ENCODE peak calls at places on chromosomes 5 and 9, in eight cellular contexts. F is brain microvascular endothelial cell, K is tibial artery, T is Panc1, X is DND-41, R is GM23248, B is upper lobe of right lung, G is prostate gland. Q is an unnamed sample.

GRCh38 chr5:88248094-88248493 is 20.6 kb downstream of the TMEM161B start:
- DNase-seq in F (no peak), T (no peak), R (no peak), K (no peak), G (no peak), B (no peak), X (no peak), Q (no peak)

GRCh38 chr9:125649315-125649714 is 57.7 kb downstream of the MAPKAP1 start:
- DNase-seq in X (no peak), B (no peak), K (no peak), G (no peak), T (no peak), R (peak), F (peak), Q (no peak)

GRCh38 chr9:115350548-115350947 is 232.6 kb upstream of the TNC start:
- DNase-seq in G (no peak), F (no peak), T (no peak), K (no peak), X (no peak), B (no peak), R (peak), Q (no peak)

GRCh38 chr5:14040542-14040941 is 96.1 kb upstream of the DNAH5 start:
- DNase-seq in F (no peak), K (no peak), X (no peak), R (peak), G (no peak), B (no peak), T (no peak), Q (no peak)

GRCh38 chr9:16092627-16093091 is 539.8 kb downstream of the CCDC171 start:
- DNase-seq in T (no peak), K (no peak), R (no peak), G (no peak), X (peak), B (no peak), F (no peak), Q (no peak)

GRCh38 chr5:392431-392988 is 50.5 kb upstream of the EXOC3 start:
- DNase-seq in F (no peak), K (peak), R (peak), T (no peak), G (no peak), B (peak), X (peak), Q (no peak)

GRCh38 chr9:70952131-70952727 is 169.2 kb downstream of the TRPM3 start:
- DNase-seq in X (no peak), B (no peak), F (no peak), R (no peak), G (no peak), T (no peak), K (no peak), Q (no peak)

GRCh38 chr9:15469406-15469805 is 41.4 kb downstream of the PSIP1 start:
- DNase-seq in K (no peak), F (peak), B (no peak), T (no peak), G (no peak), X (no peak), R (no peak), Q (no peak)

GRCh38 chr5:138948391-138949222 is 73.5 kb upstream of the LRRTM2 start:
- DNase-seq in R (no peak), K (peak), B (no peak), T (no peak), X (no peak), F (no peak), G (no peak), Q (no peak)

GRCh38 chr5:124701873-124702272 is 44.6 kb downstream of the ZNF608 start:
- DNase-seq in F (no peak), R (no peak), K (no peak), B (no peak), T (no peak), X (no peak), G (no peak), Q (no peak)

GRCh38 chr5:61618577-61618976 is 286.5 kb downstream of the ZSWIM6 start:
- DNase-seq in R (no peak), G (no peak), B (no peak), F (no peak), T (no peak), X (no peak), K (no peak), Q (no peak)

GRCh38 chr5:100148239-100148638 is 386.9 kb upstream of the FAM174A start:
- DNase-seq in F (no peak), T (no peak), B (no peak), X (no peak), G (no peak), K (no peak), R (no peak), Q (no peak)

GRCh38 chr9:72205513-72205912 is 56.3 kb downstream of the GDA start:
- DNase-seq in K (no peak), B (no peak), T (no peak), F (no peak), X (no peak), G (no peak), R (no peak), Q (no peak)

GRCh38 chr9:29966247-29966646 is 2393.0 kb upstream of the C9orf72 start:
- DNase-seq in F (peak), X (no peak), R (no peak), G (no peak), T (no peak), K (no peak), B (no peak), Q (no peak)

GRCh38 chr9:10130061-10130675 is 482.6 kb downstream of the PTPRD start:
- DNase-seq in K (no peak), G (no peak), F (no peak), T (no peak), X (no peak), B (no peak), R (peak), Q (no peak)

GRCh38 chr5:66498791-66499207 is 97.4 kb upstream of the MAST4 start:
- DNase-seq in T (no peak), B (no peak), K (no peak), R (peak), G (no peak), X (no peak), F (peak), Q (peak)

GRCh38 chr5:139982157-139982974 is 60.7 kb downstream of the NRG2 start:
- DNase-seq in R (peak), X (no peak), T (no peak), G (no peak), F (no peak), B (no peak), K (no peak), Q (peak)

GRCh38 chr5:95759005-95759404 is 27.9 kb downstream of the RHOBTB3 start:
- DNase-seq in F (no peak), K (no peak), B (no peak), R (no peak), X (no peak), T (no peak), G (no peak), Q (no peak)

GRCh38 chr5:1176473-1177391 is 24.7 kb upstream of the SLC6A19 start:
- DNase-seq in K (no peak), X (no peak), G (no peak), B (no peak), T (no peak), F (no peak), R (no peak), Q (peak)

GRCh38 chr9:19375536-19375935 is 4.5 kb downstream of the RPS6 start:
- DNase-seq in F (no peak), G (no peak), K (no peak), T (no peak), X (no peak), B (no peak), R (peak), Q (no peak)

GRCh38 chr9:124290743-124291554 is 33.2 kb downstream of the NEK6 start:
- DNase-seq in B (no peak), R (no peak), F (no peak), T (no peak), X (no peak), G (no peak), K (no peak), Q (no peak)

GRCh38 chr5:14156611-14157493 is 13.7 kb downstream of the TRIO start:
- DNase-seq in B (no peak), K (no peak), T (peak), F (peak), X (no peak), R (peak), G (no peak), Q (no peak)

GRCh38 chr5:172113036-172113435 is 75.0 kb downstream of the STK10 start:
- DNase-seq in F (peak), X (peak), K (no peak), B (no peak), R (no peak), T (no peak), G (no peak), Q (no peak)

GRCh38 chr5:172110921-172111873 is 76.8 kb downstream of the STK10 start:
- DNase-seq in F (peak), K (no peak), T (no peak), B (peak), G (no peak), R (peak), X (peak), Q (no peak)

GRCh38 chr5:172107606-172108005 is 80.4 kb downstream of the STK10 start:
- DNase-seq in B (no peak), K (no peak), T (no peak), G (no peak), R (peak), F (peak), X (no peak), Q (no peak)

GRCh38 chr5:172109749-172110148 is 78.3 kb downstream of the STK10 start:
- DNase-seq in T (no peak), F (no peak), B (no peak), G (no peak), X (no peak), K (no peak), R (no peak), Q (no peak)

DNA sequence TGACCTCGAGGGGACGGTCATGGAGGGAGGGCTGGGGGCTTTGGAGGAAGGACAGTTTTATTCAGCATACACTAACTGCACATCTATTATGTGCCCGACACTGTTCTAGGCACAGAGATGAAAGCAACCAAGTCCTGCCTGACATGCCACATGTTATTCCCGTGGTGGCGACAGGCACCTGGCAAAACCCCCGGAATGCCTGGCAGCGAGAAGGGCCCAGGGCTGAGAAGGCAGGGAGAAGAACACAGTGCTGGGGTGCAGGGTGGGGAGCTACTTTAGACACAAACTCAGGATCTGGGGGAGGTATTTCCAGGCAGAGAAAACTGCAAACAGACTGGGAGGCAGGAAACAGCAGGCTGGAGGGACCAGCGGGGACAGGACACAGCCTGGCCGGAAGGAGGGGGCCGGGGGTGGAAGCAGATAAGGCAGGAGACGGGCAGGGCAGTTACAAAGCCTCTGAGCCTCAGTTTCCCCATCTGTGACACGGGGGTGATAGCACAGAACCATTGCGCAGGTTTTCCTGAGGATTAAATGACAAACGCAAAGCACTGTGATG is 77.7 kb downstream of the STK10 start:
- DNase-seq in T (no peak), K (no peak), R (no peak), G (no peak), B (no peak), X (no peak), F (no peak), Q (no peak)
- H3K4me3 ChIP-seq in T (no peak), K (no peak), R (no peak), G (no peak), B (no peak), X (no peak), F (no peak), Q (no peak)

GRCh38 chr9:37290366-37290765 is 132.1 kb upstream of the GRHPR start:
- DNase-seq in R (no peak), G (no peak), T (no peak), F (no peak), X (no peak), K (no peak), B (no peak), Q (no peak)

GRCh38 chr9:37293664-37294524 is 128.6 kb upstream of the GRHPR start:
- DNase-seq in K (no peak), R (peak), X (peak), G (no peak), F (no peak), B (no peak), T (no peak), Q (no peak)

GRCh38 chr9:37295178-37295577 is 127.3 kb upstream of the GRHPR start:
- DNase-seq in T (no peak), R (no peak), G (no peak), F (no peak), B (no peak), K (no peak), X (no peak), Q (no peak)

GRCh38 chr9:37290881-37291485 is 131.5 kb upstream of the GRHPR start:
- DNase-seq in R (peak), F (peak), B (no peak), K (no peak), X (no peak), G (no peak), T (peak), Q (no peak)

DNA sequence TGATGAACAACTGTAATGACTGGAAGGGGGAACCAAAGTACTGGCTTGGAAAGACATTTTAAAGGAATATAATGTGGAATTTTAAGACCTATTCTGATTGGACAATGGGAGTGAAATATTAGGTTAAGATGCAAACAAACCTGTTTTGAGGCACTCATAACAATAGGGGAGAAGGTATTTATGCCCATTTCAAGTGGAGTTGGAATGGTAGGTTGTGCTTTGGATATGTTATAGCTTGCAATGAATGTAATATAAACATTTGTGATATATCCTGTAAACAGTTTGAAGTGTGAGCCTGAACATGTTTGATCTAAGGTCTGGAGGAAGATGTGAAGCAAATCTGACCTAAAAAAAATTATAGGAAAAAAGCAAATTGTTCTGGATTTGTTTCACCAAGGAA is 129.6 kb upstream of the GRHPR start:
- DNase-seq in K (no peak), F (no peak), B (no peak), R (no peak), T (no peak), X (no peak), G (no peak), Q (no peak)
- H3K27ac ChIP-seq in K (no peak), F (no peak), B (no peak), R (no peak), T (no peak), X (peak), G (no peak), Q (no peak)

DNA sequence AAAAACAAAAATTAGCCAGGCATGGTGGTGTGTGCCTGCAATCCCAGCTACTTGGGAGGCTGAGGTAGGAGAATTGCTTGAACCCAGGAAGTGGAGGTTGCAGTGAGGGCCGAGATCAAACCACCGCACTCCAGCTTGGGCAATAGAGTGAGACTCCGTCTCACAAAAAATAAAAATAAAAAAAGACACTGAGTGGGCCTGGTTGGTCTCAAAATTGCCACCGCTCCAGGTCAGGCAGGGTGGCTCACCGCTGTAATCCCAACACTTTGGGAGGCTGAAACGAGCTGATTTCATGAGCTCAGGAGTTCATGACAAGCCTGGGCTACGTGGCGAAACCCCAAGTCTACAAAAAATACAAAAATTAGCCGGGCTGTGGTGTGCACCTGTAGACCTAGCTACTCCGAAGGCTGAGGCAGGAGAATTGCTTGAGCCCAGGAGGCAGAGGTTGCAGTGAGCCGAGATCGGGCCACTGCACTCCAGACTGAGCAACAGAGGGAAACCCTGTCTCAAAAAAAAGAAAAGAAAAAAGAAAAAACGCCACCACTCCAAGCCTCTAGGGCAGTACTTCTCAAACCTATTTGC is 1.8 kb downstream of the STK10 start:
- DNase-seq in T (no peak), X (no peak), G (no peak), F (no peak), K (no peak), B (no peak), R (no peak), Q (no peak)
- H3K4me3 ChIP-seq in T (peak), X (no peak), G (no peak), F (peak), K (peak), B (peak), R (peak), Q (no peak)

DNA sequence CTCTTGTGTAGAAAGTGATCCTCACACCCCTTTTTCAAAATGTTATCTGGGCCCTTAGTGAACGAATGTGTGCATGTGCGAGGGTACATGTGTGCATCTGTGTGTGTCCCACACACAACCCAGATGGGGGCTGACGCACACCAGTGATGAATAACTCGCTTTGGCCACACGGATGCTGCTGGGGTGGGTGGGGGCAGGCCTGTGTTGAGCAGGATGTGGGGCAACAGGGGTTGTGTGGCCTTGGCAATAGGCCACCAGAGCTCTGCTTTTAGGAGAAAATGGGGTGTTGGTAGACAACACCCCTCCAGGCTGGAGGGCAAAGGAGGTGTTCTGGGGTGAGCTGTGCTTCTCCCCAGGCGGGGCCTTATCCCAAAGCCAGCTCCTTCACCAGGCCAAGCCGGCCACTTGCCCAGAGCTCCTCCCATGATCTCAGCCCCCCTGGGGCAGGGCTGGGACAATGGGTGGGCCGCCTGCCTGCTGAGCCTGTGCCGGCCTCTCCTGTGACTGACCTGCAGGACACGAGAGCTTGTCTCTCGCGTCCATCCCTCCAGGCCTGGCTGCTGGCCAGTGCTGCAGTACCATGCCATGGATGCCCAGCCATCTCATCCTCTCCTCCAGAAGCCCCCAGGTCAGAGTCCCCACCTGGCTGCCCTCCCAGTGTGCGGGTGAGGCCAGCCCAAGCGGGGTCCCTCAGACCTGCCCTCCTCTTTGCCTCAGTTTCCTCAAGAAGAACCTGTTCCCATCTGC is 1.7 kb downstream of the DBN1 start:
- DNase-seq in R (peak), K (peak), X (no peak), F (peak), G (no peak), B (peak), T (no peak), Q (no peak)
- H3K27ac ChIP-seq in R (peak), K (peak), X (peak), F (peak), G (no peak), B (no peak), T (peak), Q (peak)

DNA sequence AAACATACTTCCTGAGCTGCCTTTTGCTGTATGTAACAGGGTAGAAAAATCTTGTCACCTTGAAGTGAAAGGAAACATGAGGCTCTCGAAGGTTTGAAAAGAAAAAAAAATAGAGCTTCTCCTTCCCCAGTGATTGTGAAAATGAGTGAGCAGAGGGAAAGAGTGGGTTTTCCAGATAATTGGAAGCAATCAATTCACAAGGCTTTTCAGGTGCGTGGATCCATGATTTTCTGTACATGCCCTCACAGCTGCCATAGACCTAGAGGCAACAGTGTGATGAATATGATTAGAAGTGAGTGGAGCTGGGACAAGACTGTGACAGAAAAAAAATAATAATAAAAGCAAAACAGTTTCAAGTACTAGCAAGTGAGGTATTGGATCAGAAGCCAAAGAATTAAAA is 1422.5 kb upstream of the CDH6 start:
- DNase-seq in F (no peak), G (no peak), T (no peak), B (no peak), X (no peak), R (no peak), K (no peak), Q (no peak)
- H3K4me3 ChIP-seq in F (no peak), G (no peak), T (no peak), B (no peak), X (no peak), R (no peak), K (no peak), Q (no peak)

GRCh38 chr5:37116359-37116758 is 132.8 kb downstream of the CPLANE1 start:
- DNase-seq in G (no peak), T (no peak), B (no peak), F (no peak), X (no peak), K (no peak), R (no peak), Q (no peak)

GRCh38 chr5:37109338-37109737 is 139.8 kb downstream of the CPLANE1 start:
- DNase-seq in K (no peak), T (no peak), X (no peak), R (no peak), F (no peak), B (no peak), G (no peak), Q (no peak)

GRCh38 chr5:37110128-37110527 is 139.0 kb downstream of the CPLANE1 start:
- DNase-seq in G (no peak), F (no peak), B (no peak), R (no peak), K (no peak), T (no peak), X (no peak), Q (no peak)

GRCh38 chr5:37111426-37112382 is 137.5 kb downstream of the CPLANE1 start:
- DNase-seq in X (peak), R (no peak), G (no peak), B (no peak), K (no peak), F (no peak), T (no peak), Q (no peak)

DNA sequence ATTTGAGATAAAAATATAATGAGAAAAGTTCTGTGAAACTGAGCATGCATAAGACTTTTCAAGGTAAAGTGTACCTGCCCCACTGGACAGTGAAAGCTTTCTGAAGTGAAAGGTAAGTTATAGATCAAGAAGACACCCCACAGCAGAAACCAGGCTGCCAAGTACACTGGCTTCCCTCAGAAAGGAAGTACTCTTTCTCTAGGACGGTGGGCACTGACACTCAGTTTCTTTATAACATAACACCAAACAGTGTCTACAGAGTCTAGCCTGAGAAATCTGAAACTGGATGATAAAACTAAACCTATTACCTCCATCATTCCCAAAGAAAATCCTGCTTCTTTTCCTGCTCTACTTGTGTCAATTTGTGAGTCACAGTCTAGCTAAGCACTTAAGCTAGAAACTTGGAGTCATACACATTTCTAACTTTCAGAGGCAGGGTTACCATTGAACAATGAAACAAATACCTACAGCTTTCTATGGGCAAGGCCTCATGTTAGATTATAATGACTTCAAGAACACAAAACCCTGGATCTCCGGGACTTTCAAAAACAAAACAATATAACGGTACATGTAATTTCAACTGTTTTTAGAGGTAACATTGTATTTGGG is 136.7 kb downstream of the CPLANE1 start:
- DNase-seq in R (no peak), X (peak), T (no peak), B (no peak), G (no peak), K (no peak), F (no peak), Q (no peak)
- H3K27ac ChIP-seq in R (no peak), X (peak), T (no peak), B (no peak), G (no peak), K (no peak), F (no peak), Q (no peak)

Q was measured in WERI-Rb-1.